ENCODE peak calls at places on chromosomes 11 and 22, in five cellular contexts. T is heart left ventricle, N is left ventricle myocardium inferior, B is endodermal cell, P is ovary. Y is an unnamed sample.

GRCh38 chr11:3108183-3108721 is 51.0 kb upstream of the CARS1 start:
- DNase-seq in T (no peak), N (no peak), B (peak; percentile 38), P (no peak), Y (no peak)

GRCh38 chr11:40328890-40329617 is 1130.4 kb downstream of the LRRC4C start:
- DNase-seq in T (no peak), N (peak; percentile 15), B (no peak), P (no peak), Y (no peak)

GRCh38 chr11:106398396-106399074 is 321.1 kb downstream of the AASDHPPT start:
- DNase-seq in T (no peak), N (no peak), B (no peak), P (no peak), Y (no peak)

GRCh38 chr11:31262761-31263160 is 106.8 kb downstream of the DCDC1 start:
- DNase-seq in T (no peak), N (no peak), B (no peak), P (no peak), Y (no peak)

GRCh38 chr11:73859671-73860070 is 17.0 kb downstream of the COA4 start:
- DNase-seq in T (no peak), N (no peak), B (no peak), P (no peak), Y (no peak)

GRCh38 chr11:8313504-8314090 is 49.9 kb upstream of the LMO1 start:
- DNase-seq in T (no peak), N (no peak), B (no peak), P (no peak), Y (no peak)

GRCh38 chr11:73478737-73479347 is 102.6 kb downstream of the RELT start:
- DNase-seq in T (no peak), N (no peak), B (peak; percentile 56), P (no peak), Y (peak; percentile 34)

GRCh38 chr11:8011981-8012444 is 24.9 kb downstream of the EIF3F start:
- DNase-seq in T (no peak), N (no peak), B (no peak), P (no peak), Y (no peak)

GRCh38 chr11:69372589-69373250 is 78.8 kb downstream of the MYEOV start:
- DNase-seq in T (no peak), N (peak; percentile 4), B (peak; percentile 18), P (no peak), Y (peak; percentile 3)

GRCh38 chr11:75334402-75334891 is 17.0 kb downstream of the ARRB1 start:
- DNase-seq in T (no peak), N (no peak), B (peak; percentile 67), P (no peak), Y (no peak)

GRCh38 chr22:18012528-18012927 is 11.8 kb downstream of the MICAL3 start:
- DNase-seq in T (no peak), N (no peak), B (no peak), P (no peak), Y (no peak)

GRCh38 chr11:10414659-10415058 is 40.4 kb upstream of the AMPD3 start:
- DNase-seq in T (peak; percentile 73), N (peak; percentile 52), B (no peak), P (no peak), Y (no peak)

GRCh38 chr11:8262552-8263108 is 1.0 kb downstream of the LMO1 start:
- DNase-seq in T (peak; percentile 53), N (peak; percentile 37), B (peak; percentile 91), P (peak; percentile 33), Y (peak; percentile 52)

GRCh38 chr22:20904008-20904979 is 12.9 kb upstream of the CRKL start:
- DNase-seq in T (no peak), N (no peak), B (no peak), P (no peak), Y (no peak)

GRCh38 chr22:44329179-44329796 is 16.5 kb upstream of the SHISAL1 start:
- DNase-seq in T (no peak), N (no peak), B (no peak), P (no peak), Y (peak; percentile 42)

GRCh38 chr11:27735281-27735680 is 35.0 kb upstream of the BDNF start:
- DNase-seq in T (no peak), N (no peak), B (no peak), P (no peak), Y (no peak)

GRCh38 chr11:44964526-44965209 is 14.0 kb upstream of the TP53I11 start:
- DNase-seq in T (no peak), N (no peak), B (no peak), P (no peak), Y (no peak)

GRCh38 chr22:22182218-22182989 is 62.2 kb upstream of the VPREB1 start:
- DNase-seq in T (no peak), N (no peak), B (no peak), P (no peak), Y (no peak)

GRCh38 chr11:13834463-13834862 is 128.1 kb upstream of the SPON1 start:
- DNase-seq in T (no peak), N (no peak), B (peak; percentile 89), P (no peak), Y (peak; percentile 21)
- TF ChIP-seq CTCF in T (peak; percentile 5), N (no peak), B (peak; percentile 79), P (no peak), Y (peak; percentile 37)

GRCh38 chr11:99419991-99420390 is 399.2 kb downstream of the CNTN5 start:
- DNase-seq in T (no peak), N (no peak), B (no peak), P (no peak), Y (no peak)
- H3K9me3 ChIP-seq in T (no peaks in the 10 kb centered on the region), N (no peaks in the 10 kb centered on the region), B (peaks cover 4% of the 10 kb centered on the region), P (no peaks in the 10 kb centered on the region), Y (no peaks in the 10 kb centered on the region)

DNA sequence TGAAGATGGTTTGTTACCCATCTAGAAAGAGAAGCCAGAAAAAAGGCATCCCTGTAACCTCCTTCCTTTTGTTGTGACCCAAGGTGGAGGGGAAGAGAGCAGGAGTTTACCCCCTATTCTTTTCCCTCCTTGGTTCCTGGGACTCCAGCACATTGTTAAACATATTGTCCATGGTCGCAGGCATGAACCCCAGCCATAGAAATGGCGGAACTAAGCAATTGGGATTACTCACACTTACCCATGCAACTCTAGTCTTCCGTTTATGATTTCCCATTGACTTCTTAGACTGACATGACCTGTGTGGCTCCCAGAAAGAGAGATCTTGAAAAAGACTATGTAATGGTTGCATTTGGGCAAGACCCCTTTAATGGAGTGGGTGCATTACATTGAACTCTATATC is 45.4 kb downstream of the OR4C46 start:
- DNase-seq in T (no peak), N (no peak), B (no peak), P (no peak), Y (no peak)
- H3K4me1 ChIP-seq in T (no peaks in the 10 kb centered on the region), N (no peaks in the 10 kb centered on the region), B (no peaks in the 10 kb centered on the region), P (no peaks in the 10 kb centered on the region), Y (no peaks in the 10 kb centered on the region)

GRCh38 chr11:87740513-87740912 is 434.7 kb downstream of the RAB38 start:
- DNase-seq in T (no peak), N (no peak), B (no peak), P (no peak), Y (no peak)

GRCh38 chr11:87740968-87741367 is 434.3 kb downstream of the RAB38 start:
- DNase-seq in T (no peak), N (no peak), B (no peak), P (no peak), Y (no peak)

GRCh38 chr11:87739766-87740165 is 435.5 kb downstream of the RAB38 start:
- DNase-seq in T (no peak), N (no peak), B (no peak), P (no peak), Y (no peak)

DNA sequence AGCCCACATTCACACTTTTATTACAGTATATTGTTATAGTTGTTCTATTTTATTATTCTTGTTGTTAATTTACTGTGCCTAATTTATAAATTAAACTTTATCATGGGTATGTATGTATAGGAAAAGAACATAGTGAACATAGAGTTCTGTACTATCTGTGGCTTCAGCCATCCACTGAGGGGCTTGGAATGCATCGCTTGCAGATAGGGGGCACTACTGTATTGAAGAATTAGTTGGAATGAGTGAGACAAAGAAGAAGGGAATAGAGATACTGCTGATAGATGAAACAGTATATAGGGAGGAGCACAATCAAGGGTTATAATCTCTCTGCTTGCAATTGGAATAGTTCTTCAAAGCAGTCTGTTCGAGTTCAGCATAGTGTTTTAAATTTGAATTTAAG is 432.2 kb downstream of the RAB38 start:
- DNase-seq in T (no peak), N (no peak), B (peak; percentile 68), P (no peak), Y (no peak)
- TF ChIP-seq CTCF in T (no peak), N (no peak), B (peak; percentile 82), P (no peak), Y (no peak)

Y was measured in BE2C.